ENCODE peak calls at places on chromosomes 12 and 14, in four cellular contexts. V is GM12891, B is GM12878, N is K562. X is an unnamed sample.

GRCh38 chr14:57963071-57963470 is 97.2 kb upstream of the SLC35F4 start:
- DNase-seq in V (no peak), N (no peak), B (no peak), X (no peak)

GRCh38 chr14:50836515-50836914 is 5.6 kb upstream of the NIN start:
- DNase-seq in B (no peak), V (no peak), N (no peak), X (no peak)

GRCh38 chr14:69326611-69327010 is 66.7 kb downstream of the GALNT16 start:
- DNase-seq in N (no peak), B (no peak), V (no peak), X (no peak)

GRCh38 chr14:101134161-101134631 is 230.7 kb upstream of the RTL1 start:
- DNase-seq in V (no peak), N (no peak), B (no peak), X (no peak)

GRCh38 chr14:71438684-71439083 is 493.5 kb upstream of the RGS6 start:
- DNase-seq in V (no peak), N (no peak), B (no peak), X (no peak)

GRCh38 chr12:4934651-4935050 is 24.9 kb downstream of the KCNA1 start:
- DNase-seq in N (no peak), V (no peak), B (no peak), X (no peak)

GRCh38 chr14:77376380-77376770 is 519 bp downstream of the TMED8 start:
- DNase-seq in N (peak), V (no peak), B (no peak), X (peak)

GRCh38 chr12:121579981-121580868 is 598 bp downstream of the KDM2B start:
- DNase-seq in B (no peak), N (peak), V (peak), X (peak)

GRCh38 chr12:31106101-31106803 is 32.6 kb downstream of the DDX11 start:
- DNase-seq in B (no peak), N (no peak), V (no peak), X (no peak)

GRCh38 chr14:43166163-43166562 is 1340.9 kb downstream of the FSCB start:
- DNase-seq in V (no peak), B (no peak), N (no peak), X (no peak)

GRCh38 chr14:101562659-101563351 is 1.5 kb downstream of the DIO3 start:
- DNase-seq in N (no peak), B (no peak), V (no peak), X (no peak)

GRCh38 chr12:946212-946611 is 3.3 kb downstream of the RAD52 start:
- DNase-seq in V (no peak), N (no peak), B (peak), X (peak)

GRCh38 chr12:130514149-130514551 is 176.5 kb downstream of the PIWIL1 start:
- DNase-seq in V (no peak), B (no peak), N (no peak), X (no peak)

GRCh38 chr12:16586350-16587109 is 19.4 kb downstream of the LMO3 start:
- DNase-seq in N (no peak), V (no peak), B (no peak), X (no peak)

GRCh38 chr14:55274760-55275159 is 3.5 kb downstream of the FBXO34 start:
- DNase-seq in V (no peak), B (no peak), N (no peak), X (no peak)

GRCh38 chr12:72267974-72268373 is 4.2 kb upstream of the TRHDE start:
- DNase-seq in V (no peak), N (no peak), B (no peak), X (no peak)

GRCh38 chr14:75457024-75457390 is 29.2 kb downstream of the JDP2 start:
- DNase-seq in N (no peak), V (no peak), B (no peak), X (no peak)

GRCh38 chr12:15752780-15753179 is 36.4 kb downstream of the EPS8 start:
- DNase-seq in V (no peak), B (no peak), N (no peak), X (no peak)

GRCh38 chr12:76952995-76953394 is 74.2 kb upstream of the CSRP2 start:
- DNase-seq in V (no peak), N (no peak), B (no peak), X (no peak)

GRCh38 chr12:14548609-14549008 is 19.1 kb downstream of the PLBD1 start:
- DNase-seq in B (no peak), V (no peak), N (no peak), X (no peak)

GRCh38 chr12:95204141-95204866 is 13.0 kb downstream of the FGD6 start:
- DNase-seq in V (no peak), N (peak), B (no peak), X (peak)

GRCh38 chr12:124097681-124098080 is 124.7 kb downstream of the ZNF664 start:
- DNase-seq in N (no peak), B (no peak), V (no peak), X (no peak)

DNA sequence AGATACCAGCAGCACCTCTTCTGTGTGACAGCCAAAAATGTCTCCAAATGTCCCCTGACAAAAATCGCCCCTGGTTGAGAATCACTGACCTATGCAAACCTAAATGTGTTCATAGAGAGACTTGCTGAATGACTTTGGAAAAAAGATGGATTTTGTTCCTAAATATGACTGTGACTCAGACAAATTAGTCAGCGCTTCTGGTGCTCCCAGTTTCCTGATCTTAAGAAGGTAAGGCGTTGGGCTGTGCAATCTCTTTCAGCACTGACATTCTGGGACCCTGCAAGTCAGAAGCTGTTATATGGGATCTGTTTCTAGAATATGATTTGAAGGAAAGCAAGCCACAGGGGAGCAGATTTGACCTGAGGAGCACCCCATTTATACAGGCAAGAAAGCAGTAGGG is 90.6 kb upstream of the PWP1 start:
- DNase-seq in V (no peak), B (no peak), N (no peak), X (no peak)
- TF ChIP-seq SPI1 in V (no peak), B (no peak), N (no peak), X (no peak)

GRCh38 chr12:27844427-27845090 is 64.5 kb upstream of the MANSC4 start:
- DNase-seq in N (no peak), B (no peak), V (no peak), X (no peak)
- TF ChIP-seq SPI1 in N (no peak), B (no peak), V (no peak), X (no peak)

DNA sequence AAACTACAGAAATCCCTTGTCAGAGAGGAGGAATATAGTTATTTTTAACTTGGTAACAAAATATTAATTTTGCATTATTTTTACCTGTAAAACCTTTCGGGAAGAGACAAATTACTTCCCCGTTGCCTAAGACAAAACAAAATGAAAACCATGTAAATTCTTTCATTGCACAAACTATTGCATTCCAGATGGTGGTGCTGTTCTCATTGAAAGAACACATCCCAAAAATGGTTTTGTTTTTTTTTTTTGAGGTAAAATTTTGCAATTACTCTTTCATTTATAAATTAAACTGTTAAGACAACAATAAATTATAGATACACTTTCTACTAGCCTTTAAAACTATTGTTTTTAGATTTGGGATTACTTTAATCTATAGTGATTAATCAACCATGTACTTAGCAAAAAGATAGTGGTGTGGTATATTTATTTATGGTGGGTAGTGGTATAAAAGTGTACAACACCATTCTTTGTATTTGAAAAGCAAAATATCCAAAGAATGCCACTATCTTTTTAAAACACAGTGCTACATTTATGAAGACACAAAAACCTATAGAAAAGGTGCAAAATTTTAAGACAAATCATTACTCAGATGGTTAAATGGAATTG is 115.5 kb downstream of the SLC38A1 start:
- DNase-seq in N (peak), B (no peak), V (no peak), X (no peak)
- TF ChIP-seq SPI1 in N (no peak), B (no peak), V (no peak), X (no peak)

GRCh38 chr12:110102255-110102654 is 21.9 kb upstream of the IFT81 start:
- DNase-seq in N (peak), V (no peak), B (no peak), X (peak)
- TF ChIP-seq SPI1 in N (no peak), V (no peak), B (no peak), X (no peak)

GRCh38 chr12:108921946-108922345 is 42.1 kb downstream of the DAO start:
- DNase-seq in V (no peak), N (no peak), B (no peak), X (no peak)
- TF ChIP-seq SPI1 in V (no peak), N (no peak), B (no peak), X (no peak)

X was measured in HL-60.